ENCODE peak calls at places on chromosomes 6 and 20, in five cellular contexts. W is amniotic epithelial cell, S is brain microvascular endothelial cell, Z is GM23248, U is T-cell. V is an unnamed sample.

GRCh38 chr6:149138699-149139294 is 178.7 kb upstream of the TAB2 start:
- DNase-seq in Z (no peak), S (no peak), U (no peak), W (no peak), V (no peak)

GRCh38 chr6:74287932-74288331 is 591.9 kb downstream of the CD109 start:
- DNase-seq in U (no peak), W (no peak), Z (no peak), S (no peak), V (no peak)

GRCh38 chr6:144055121-144055931 is 40.0 kb downstream of the SF3B5 start:
- DNase-seq in U (peak; percentile 27), W (peak; percentile 36), Z (peak; percentile 10), S (no peak), V (no peak)

GRCh38 chr6:2914318-2914660 is 11.2 kb upstream of the SERPINB9 start:
- DNase-seq in U (no peak), S (no peak), W (no peak), Z (no peak), V (no peak)

GRCh38 chr20:32535953-32536823 is 48.9 kb downstream of the NOL4L start:
- DNase-seq in U (peak; percentile 73), S (no peak), W (no peak), Z (peak; percentile 39), V (peak; percentile 25)

GRCh38 chr6:122130026-122130348 is 269.5 kb upstream of the HSF2 start:
- DNase-seq in W (no peak), Z (peak; percentile 23), S (no peak), U (no peak), V (peak; percentile 10)

GRCh38 chr6:56868687-56869086 is 86.2 kb upstream of the BEND6 start:
- DNase-seq in S (peak; percentile 33), W (peak; percentile 80), Z (peak; percentile 84), U (no peak), V (peak; percentile 54)

GRCh38 chr20:39070484-39071231 is 108.5 kb downstream of the DHX35 start:
- DNase-seq in W (no peak), S (peak; percentile 49), Z (peak; percentile 92), U (no peak), V (peak; percentile 93)

GRCh38 chr6:36230376-36230775 is 33.8 kb downstream of the BRPF3 start:
- DNase-seq in W (no peak), U (no peak), Z (no peak), S (no peak), V (no peak)

GRCh38 chr20:32880635-32881034 is 21.9 kb downstream of the EFCAB8 start:
- DNase-seq in W (no peak), U (no peak), Z (no peak), S (no peak), V (no peak)

GRCh38 chr6:169241688-169242350 is 11.8 kb downstream of the THBS2 start:
- DNase-seq in Z (no peak), U (no peak), S (no peak), W (no peak), V (no peak)

GRCh38 chr6:27096834-27097511 is 150.5 kb upstream of the PRSS16 start:
- DNase-seq in Z (peak; percentile 63), S (peak; percentile 90), W (peak; percentile 60), U (no peak), V (peak; percentile 40)

GRCh38 chr6:125165256-125165655 is 11.7 kb downstream of the TPD52L1 start:
- DNase-seq in Z (peak; percentile 73), W (no peak), S (peak; percentile 7), U (no peak), V (peak; percentile 46)

GRCh38 chr6:87682310-87682709 is 19.7 kb downstream of the AKIRIN2 start:
- DNase-seq in U (no peak), Z (no peak), S (no peak), W (peak; percentile 41), V (peak; percentile 12)

GRCh38 chr20:31641391-31641790 is 3.7 kb downstream of the COX4I2 start:
- DNase-seq in W (no peak), U (no peak), S (no peak), Z (no peak), V (no peak)

GRCh38 chr20:63560333-63560805 is 6.4 kb downstream of the FNDC11 start:
- DNase-seq in Z (no peak), W (no peak), U (no peak), S (no peak), V (no peak)

GRCh38 chr20:29874476-29875202 is 1382.8 kb upstream of the DEFB115 start:
- DNase-seq in Z (no peak), W (no peak), S (no peak), U (no peak), V (no peak)

GRCh38 chr20:20593447-20594170 is 118.8 kb downstream of the RALGAPA2 start:
- DNase-seq in W (peak; percentile 54), S (peak; percentile 51), U (no peak), Z (peak; percentile 81), V (peak; percentile 52)

GRCh38 chr20:32743237-32744112 is at the start of gene COMMD7:
- DNase-seq in U (peak; percentile 45), Z (peak; percentile 78), S (peak; percentile 22), W (peak; percentile 47), V (peak; percentile 43)

GRCh38 chr20:6265204-6265904 is 142.5 kb upstream of the FERMT1 start:
- DNase-seq in W (peak; percentile 62), U (no peak), Z (peak; percentile 71), S (peak; percentile 82), V (peak; percentile 48)

GRCh38 chr6:28587746-28588075 is 62.0 kb downstream of the GPX5 start:
- DNase-seq in U (no peak), S (peak; percentile 40), W (peak; percentile 34), Z (peak; percentile 56), V (peak; percentile 7)

GRCh38 chr6:1004885-1005635 is 306.8 kb upstream of the FOXQ1 start:
- DNase-seq in S (no peak), Z (no peak), U (no peak), W (peak; percentile 89), V (no peak)

GRCh38 chr6:15518057-15518456 is 144.8 kb downstream of the DTNBP1 start:
- DNase-seq in Z (no peak), W (peak; percentile 21), S (no peak), U (no peak), V (no peak)

GRCh38 chr6:63510786-63511185 is 61.5 kb upstream of the LOC128125822 start:
- DNase-seq in S (no peak), Z (no peak), W (no peak), U (no peak), V (no peak)

GRCh38 chr6:157198425-157199279 is 124.7 kb downstream of the TMEM242 start:
- DNase-seq in U (no peak), S (no peak), Z (peak; percentile 19), W (no peak), V (no peak)

GRCh38 chr20:49457444-49457843 is 25.0 kb downstream of the KCNB1 start:
- DNase-seq in U (no peak), W (no peak), Z (no peak), S (no peak), V (no peak)

GRCh38 chr6:5205877-5206840 is 54.6 kb downstream of the LYRM4 start:
- DNase-seq in S (peak; percentile 75), W (peak; percentile 83), Z (peak; percentile 72), U (no peak), V (peak; percentile 49)

GRCh38 chr6:118656822-118657451 is 5.5 kb upstream of the CEP85L start:
- DNase-seq in Z (no peak), W (no peak), U (no peak), S (no peak), V (no peak)